ENCODE peak calls at places on chromosome 22, in four cellular contexts. I is sigmoid colon; S is CD8-positive, alpha-beta memory T cell; X is psoas muscle. J is an unnamed sample. For H3K4me1, the result is how much of the 10 kb centered on the place peaks cover.

GRCh38 chr22:30610299-30610698 is 3.3 kb downstream of the TCN2 start:
- DNase-seq in X (peak), S (no peak), I (peak), J (no peak)

GRCh38 chr22:40235418-40235817 is 57.7 kb downstream of the TNRC6B start:
- DNase-seq in S (no peak), X (no peak), I (no peak), J (no peak)

GRCh38 chr22:48680601-48681000 is 1147.1 kb downstream of the BRD1 start:
- DNase-seq in X (no peak), I (no peak), S (no peak), J (no peak)

GRCh38 chr22:25013634-25014033 is 61.1 kb downstream of the KIAA1671 start:
- DNase-seq in I (no peak), X (no peak), S (no peak), J (no peak)

GRCh38 chr22:20027966-20028854 is 7.3 kb downstream of the TANGO2 start:
- DNase-seq in I (no peak), S (no peak), X (peak), J (no peak)

GRCh38 chr22:22195265-22196017 is 49.1 kb upstream of the VPREB1 start:
- DNase-seq in S (peak), I (no peak), X (peak), J (peak)

GRCh38 chr22:31274017-31274416 is 18.3 kb downstream of the PIK3IP1 start:
- DNase-seq in S (no peak), I (peak), X (no peak), J (no peak)

GRCh38 chr22:31829505-31829904 is 75.7 kb downstream of the DEPDC5 start:
- DNase-seq in S (no peak), X (no peak), I (no peak), J (no peak)

GRCh38 chr22:36211237-36211881 is 9.8 kb upstream of the APOL4 start:
- DNase-seq in S (no peak), I (no peak), X (no peak), J (no peak)

GRCh38 chr22:47201186-47201995 is 438.9 kb downstream of the TBC1D22A start:
- DNase-seq in I (peak), S (no peak), X (peak), J (no peak)

GRCh38 chr22:37020192-37020479 is 594 bp downstream of the MPST start:
- DNase-seq in X (no peak), I (no peak), S (no peak), J (no peak)

GRCh38 chr22:31102441-31103081 is 4.8 kb downstream of the SELENOM start:
- DNase-seq in I (peak), X (peak), S (no peak), J (no peak)

GRCh38 chr22:31578171-31578570 is 81.8 kb downstream of the SFI1 start:
- DNase-seq in S (no peak), X (no peak), I (no peak), J (no peak)

GRCh38 chr22:21972293-21972779 is 10.3 kb downstream of the TOP3B start:
- DNase-seq in I (no peak), X (no peak), S (peak), J (no peak)

GRCh38 chr22:36409911-36410756 is 22.4 kb upstream of the MYH9 start:
- DNase-seq in X (peak), I (peak), S (peak), J (peak)

GRCh38 chr22:47550524-47551437 is 788.3 kb downstream of the TBC1D22A start:
- DNase-seq in X (no peak), I (no peak), S (no peak), J (no peak)

GRCh38 chr22:25067851-25068421 is 115.4 kb downstream of the KIAA1671 start:
- DNase-seq in I (no peak), X (peak), S (peak), J (no peak)

GRCh38 chr22:37218771-37219411 is 6.6 kb upstream of the SSTR3 start:
- DNase-seq in S (peak), I (no peak), X (no peak), J (no peak)

GRCh38 chr22:19675428-19675827 is 38.9 kb upstream of the SEPTIN5 start:
- DNase-seq in I (no peak), X (no peak), S (no peak), J (no peak)

GRCh38 chr22:37070744-37071143 is 19.2 kb downstream of the KCTD17 start:
- DNase-seq in I (no peak), X (no peak), S (no peak), J (no peak)

GRCh38 chr22:42857845-42858481 is 890 bp upstream of the ARFGAP3 start:
- DNase-seq in X (no peak), I (no peak), S (no peak), J (no peak)

GRCh38 chr22:19669570-19669969 is 44.7 kb upstream of the SEPTIN5 start:
- DNase-seq in I (no peak), X (no peak), S (no peak), J (no peak)

GRCh38 chr22:48035897-48036296 is 1273.4 kb downstream of the TBC1D22A start:
- DNase-seq in S (no peak), X (no peak), I (no peak), J (no peak)

GRCh38 chr22:36369922-36370781 is 17.6 kb downstream of the MYH9 start:
- DNase-seq in X (no peak), S (no peak), I (peak), J (no peak)

GRCh38 chr22:50621948-50622722 is 5.8 kb downstream of the ARSA start:
- DNase-seq in X (no peak), I (no peak), S (no peak), J (no peak)

GRCh38 chr22:20012741-20013331 is 3.8 kb downstream of the ARVCF start:
- DNase-seq in X (peak), S (no peak), I (no peak), J (no peak)

GRCh38 chr22:19065298-19065859 is 56.8 kb downstream of the DGCR2 start:
- DNase-seq in I (peak), X (no peak), S (no peak), J (no peak)

GRCh38 chr22:28955817-28956216 is 72.4 kb downstream of the ZNRF3 start:
- DNase-seq in S (peak), I (no peak), X (no peak), J (no peak)

GRCh38 chr22:20118572-20119020 is 1.6 kb upstream of the TRMT2A start:
- DNase-seq in I (no peak), S (no peak), X (peak), J (no peak)

GRCh38 chr22:35638408-35638807 is 9.8 kb upstream of the APOL6 start:
- DNase-seq in I (peak), S (no peak), X (peak), J (no peak)

GRCh38 chr22:47192651-47193437 is 430.4 kb downstream of the TBC1D22A start:
- DNase-seq in I (peak), S (no peak), X (peak), J (no peak)

GRCh38 chr22:28188480-28188879 is 269.4 kb upstream of the PITPNB start:
- DNase-seq in X (no peak), S (no peak), I (no peak), J (no peak)

GRCh38 chr22:28268176-28268575 is 349.1 kb upstream of the PITPNB start:
- DNase-seq in S (no peak), I (no peak), X (no peak), J (no peak)

DNA sequence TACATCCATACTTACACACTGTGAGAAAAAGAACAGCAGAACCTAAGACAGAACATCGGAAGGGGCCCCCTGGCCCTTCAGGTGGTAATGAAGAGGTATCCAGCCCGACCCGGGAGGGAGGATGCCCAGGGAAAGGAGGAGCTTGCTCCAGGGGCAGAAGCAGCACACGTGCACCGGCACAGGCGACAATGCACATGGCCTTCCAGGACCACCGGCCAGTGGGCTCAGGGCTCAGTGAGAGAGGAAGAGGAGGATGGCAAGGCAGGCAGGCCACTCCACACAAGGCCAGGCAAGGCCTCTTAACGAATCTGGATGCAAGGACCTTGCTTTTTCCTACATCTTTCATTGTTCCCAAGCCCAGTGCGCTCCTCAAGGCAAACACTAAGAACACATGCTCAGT is 52.6 kb downstream of the MICAL3 start:
- DNase-seq in I (no peak), S (no peak), X (no peak), J (no peak)
- H3K27ac ChIP-seq in I (no peak), S (no peak), X (peak), J (no peak)

GRCh38 chr22:46041642-46042041 is 64.7 kb upstream of the WNT7B start:
- DNase-seq in I (peak), S (no peak), X (no peak), J (no peak)
- H3K4me1 ChIP-seq in I (under half), S (under half), X (half or more), J (under half)

DNA sequence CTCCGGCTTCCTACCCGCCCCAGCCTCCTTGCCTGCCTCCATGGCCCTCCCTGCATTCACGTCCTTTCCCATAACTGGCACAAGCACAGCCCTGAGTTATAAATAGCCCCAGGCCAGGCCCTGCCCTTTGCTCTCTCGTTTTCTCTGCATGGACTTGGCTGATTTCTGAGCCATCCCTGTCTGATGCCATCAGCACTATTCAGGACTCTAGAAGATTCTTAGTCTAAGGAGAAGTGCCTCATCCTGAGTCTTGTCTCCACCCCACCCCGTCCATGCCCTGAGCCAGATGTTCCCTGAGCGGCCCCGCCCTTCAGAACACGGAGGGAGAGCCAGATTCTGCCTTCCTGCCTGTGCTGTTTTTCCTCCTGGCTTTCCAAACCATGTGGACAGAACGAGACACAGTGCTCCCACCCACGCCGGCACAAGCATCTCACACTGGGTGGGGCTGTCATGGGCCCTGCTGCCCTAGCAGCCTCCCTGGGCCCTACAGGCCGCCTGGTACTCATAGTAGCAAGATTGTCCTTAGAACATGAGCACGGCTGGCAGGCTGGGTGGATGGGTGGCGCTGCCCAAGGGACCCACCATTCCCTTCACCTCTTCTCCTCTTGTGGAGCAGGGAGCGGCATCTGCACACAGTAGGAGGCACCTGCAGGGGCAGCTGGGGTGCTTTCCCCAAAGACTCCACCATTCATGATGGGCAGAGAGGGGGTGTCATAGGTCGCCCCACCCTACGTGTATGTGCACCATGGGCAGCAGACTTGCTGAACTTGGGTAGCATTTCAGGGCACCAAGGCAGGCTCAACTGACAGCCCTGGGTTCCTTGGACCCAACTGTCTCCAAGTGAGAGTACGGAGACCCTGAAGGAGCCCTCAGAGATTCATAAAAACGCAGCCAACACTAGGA is 76.9 kb downstream of the BCR start:
- DNase-seq in I (peak), S (no peak), X (peak), J (no peak)
- H3K27ac ChIP-seq in I (peak), S (no peak), X (no peak), J (no peak)

GRCh38 chr22:38864361-38865191 is 7.4 kb downstream of the CBX6 start:
- DNase-seq in X (peak), S (no peak), I (peak), J (no peak)
- H3K4me1 ChIP-seq in X (under half), S (under half), I (under half), J (under half)

GRCh38 chr22:23796461-23796860 is 9.7 kb downstream of the SMARCB1 start:
- DNase-seq in I (no peak), S (no peak), X (no peak), J (no peak)
- H3K27ac ChIP-seq in I (no peak), S (no peak), X (no peak), J (no peak)

J was measured in iPS DF 6.9.